ENCODE peak calls at places on chromosomes 12 and 14, in nine cellular contexts. J, B, V, H, Y, E, F, G and U are unnamed samples.

GRCh38 chr12:54988402-54989054 is 4.0 kb upstream of the TESPA1 start:
- DNase-seq in J (no peak), B (peak; percentile 71), V (no peak), H (no peak), Y (no peak), E (peak; percentile 43), F (peak; percentile 80), G (no peak), U (no peak)

GRCh38 chr14:21891921-21892320 is 218.3 kb upstream of the OR4E1 start:
- DNase-seq in J (no peak), B (no peak), V (no peak), H (no peak), Y (no peak), E (no peak), F (no peak), G (no peak), U (no peak)

GRCh38 chr14:103696027-103696402 is 19.2 kb downstream of the XRCC3 start:
- DNase-seq in J (no peak), B (no peak), V (no peak), H (no peak), Y (no peak), E (no peak), F (no peak), G (no peak), U (no peak)

GRCh38 chr12:34388636-34389377 is 366.5 kb downstream of the ALG10 start:
- DNase-seq in J (no peak), B (no peak), V (no peak), H (no peak), Y (no peak), E (no peak), F (no peak), G (no peak), U (no peak)

GRCh38 chr14:64971890-64972785 is at the start of gene RAB15:
- DNase-seq in J (peak; percentile 34), B (peak; percentile 48), V (peak; percentile 73), H (no peak), Y (no peak), E (no peak), F (no peak), G (no peak), U (no peak)

GRCh38 chr14:20907214-20907613 is 16.0 kb downstream of the RNASE3 start:
- DNase-seq in J (no peak), B (no peak), V (no peak), H (no peak), Y (no peak), E (no peak), F (no peak), G (no peak), U (no peak)

GRCh38 chr12:18068355-18068754 is 21.6 kb downstream of the RERGL start:
- DNase-seq in J (no peak), B (no peak), V (no peak), H (no peak), Y (no peak), E (no peak), F (no peak), G (no peak), U (no peak)

GRCh38 chr12:89947437-89948265 is 239.0 kb upstream of the ATP2B1 start:
- DNase-seq in J (peak; percentile 60), B (no peak), V (peak; percentile 58), H (peak; percentile 75), Y (peak; percentile 78), E (no peak), F (no peak), G (no peak), U (peak; percentile 68)

GRCh38 chr14:96297000-96297399 is 41.0 kb downstream of the BDKRB1 start:
- DNase-seq in J (no peak), B (no peak), V (no peak), H (no peak), Y (no peak), E (no peak), F (no peak), G (no peak), U (no peak)

GRCh38 chr12:3529281-3529680 is 38.3 kb downstream of the PRMT8 start:
- DNase-seq in J (no peak), B (no peak), V (no peak), H (no peak), Y (no peak), E (no peak), F (no peak), G (no peak), U (no peak)

GRCh38 chr14:34297786-34298520 is 164.1 kb downstream of the SPTSSA start:
- DNase-seq in J (no peak), B (no peak), V (no peak), H (no peak), Y (no peak), E (no peak), F (no peak), G (no peak), U (no peak)

GRCh38 chr12:53996886-53997217 is 3.1 kb upstream of the HOXC9 start:
- DNase-seq in J (no peak), B (no peak), V (no peak), H (no peak), Y (no peak), E (no peak), F (no peak), G (no peak), U (no peak)

GRCh38 chr12:59173696-59174095 is 253.4 kb upstream of the LRIG3 start:
- DNase-seq in J (no peak), B (no peak), V (no peak), H (no peak), Y (no peak), E (no peak), F (no peak), G (no peak), U (no peak)

GRCh38 chr12:69610126-69610525 is 581 bp downstream of the LRRC10 start:
- DNase-seq in J (no peak), B (no peak), V (no peak), H (no peak), Y (no peak), E (no peak), F (no peak), G (no peak), U (no peak)

GRCh38 chr12:109537136-109537535 is 36.2 kb downstream of the MMAB start:
- DNase-seq in J (no peak), B (no peak), V (no peak), H (no peak), Y (no peak), E (no peak), F (no peak), G (no peak), U (no peak)
- H3K27ac ChIP-seq in J (no peak overlapping the region), B (no peak overlapping the region), V (no peak overlapping the region), H (no peak overlapping the region), Y (no peak overlapping the region), E (no peak overlapping the region), F (no peak overlapping the region), G (no peak overlapping the region), U (no peak overlapping the region)

DNA sequence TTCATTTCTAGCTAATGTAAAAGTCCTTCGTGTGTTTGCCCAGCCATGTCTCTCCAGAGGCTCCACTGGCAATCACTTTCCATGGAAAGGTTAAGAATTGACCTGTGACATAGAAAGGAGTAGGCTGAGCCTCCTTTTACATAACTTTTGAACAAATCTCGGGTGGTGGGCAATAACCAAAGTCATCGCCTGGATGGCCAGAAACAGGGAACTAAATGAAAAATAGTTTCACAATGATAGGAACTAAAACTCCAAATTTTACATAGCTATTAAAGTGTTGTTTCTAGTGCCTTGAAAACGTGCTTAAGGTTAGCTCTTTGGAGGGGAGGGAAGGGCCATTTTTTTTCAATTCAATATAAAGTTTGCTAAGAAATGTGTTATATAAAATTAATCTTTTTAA is 6.5 kb downstream of the BHLHE41 start:
- DNase-seq in J (no peak), B (no peak), V (no peak), H (no peak), Y (no peak), E (no peak), F (no peak), G (no peak), U (no peak)
- H3K27ac ChIP-seq in J (no peak overlapping the region), B (peak overlapping the region; percentile 3), V (no peak overlapping the region), H (no peak overlapping the region), Y (no peak overlapping the region), E (no peak overlapping the region), F (peak overlapping the region; percentile 83), G (no peak overlapping the region), U (no peak overlapping the region)

GRCh38 chr12:124529595-124530276 is 37.7 kb downstream of the NCOR2 start:
- DNase-seq in J (no peak), B (no peak), V (no peak), H (no peak), Y (no peak), E (no peak), F (no peak), G (no peak), U (no peak)

GRCh38 chr12:124531281-124531745 is 36.1 kb downstream of the NCOR2 start:
- DNase-seq in J (no peak), B (no peak), V (no peak), H (no peak), Y (no peak), E (no peak), F (no peak), G (no peak), U (no peak)

GRCh38 chr12:124531906-124532305 is 35.5 kb downstream of the NCOR2 start:
- DNase-seq in J (no peak), B (no peak), V (no peak), H (no peak), Y (no peak), E (no peak), F (no peak), G (no peak), U (no peak)

GRCh38 chr12:124532331-124532750 is 35.1 kb downstream of the NCOR2 start:
- DNase-seq in J (no peak), B (no peak), V (no peak), H (no peak), Y (no peak), E (no peak), F (no peak), G (no peak), U (no peak)

DNA sequence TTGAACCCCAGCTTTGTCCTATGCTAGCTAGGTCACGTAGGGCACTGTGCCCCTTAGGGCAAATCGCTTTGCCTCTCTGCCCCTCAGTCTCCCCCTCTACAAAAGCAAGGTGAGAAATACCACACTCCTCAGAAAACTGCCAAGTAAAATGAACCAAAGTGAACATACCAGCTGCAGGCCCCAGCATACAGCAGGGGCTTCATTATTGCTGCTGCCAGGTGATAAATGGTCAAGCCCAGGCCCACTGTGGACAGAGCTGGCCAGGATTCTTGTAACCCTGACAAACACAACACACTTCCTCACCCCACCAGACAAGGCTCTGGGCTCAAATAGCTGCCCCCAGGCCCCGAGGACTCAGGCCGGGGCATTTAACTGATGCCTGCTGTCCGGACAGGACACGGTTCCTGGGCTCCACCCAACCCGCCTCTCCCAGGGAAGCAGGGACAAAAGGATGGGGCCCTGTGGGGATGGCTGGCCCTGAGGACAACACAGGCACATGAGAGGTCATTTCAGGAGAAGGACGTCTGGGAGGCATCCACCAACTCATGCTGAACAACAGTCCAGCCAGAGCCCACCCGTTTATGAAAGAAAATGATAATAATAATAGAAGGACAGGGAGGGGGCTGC is 36.7 kb downstream of the NCOR2 start:
- DNase-seq in J (no peak), B (no peak), V (no peak), H (no peak), Y (no peak), E (no peak), F (no peak), G (no peak), U (no peak)
- H3K27ac ChIP-seq in J (no peak overlapping the region), B (peak overlapping the region; percentile 41), V (peak overlapping the region; percentile 88), H (no peak overlapping the region), Y (no peak overlapping the region), E (no peak overlapping the region), F (no peak overlapping the region), G (peak overlapping the region; percentile 60), U (no peak overlapping the region)

DNA sequence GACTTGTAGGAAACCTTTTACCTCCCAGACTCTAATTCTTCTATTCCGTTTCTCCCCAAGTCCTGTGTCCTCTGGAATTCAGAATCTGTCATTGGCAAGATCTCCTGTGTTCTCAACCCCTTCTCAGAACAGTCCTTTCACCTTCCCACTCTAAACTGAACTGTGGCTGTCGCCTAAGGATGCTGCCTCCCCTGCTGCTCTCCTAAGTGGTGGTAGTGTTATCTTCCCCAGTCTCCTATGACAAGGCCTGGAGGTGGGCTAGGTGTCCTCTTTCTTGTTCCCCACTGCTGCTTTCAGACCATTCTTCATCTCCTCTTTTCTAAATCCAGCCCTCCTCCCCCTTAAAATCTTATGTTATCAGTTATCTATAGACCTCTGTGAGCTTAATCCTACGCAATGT is 397.4 kb downstream of the RAD51B start:
- DNase-seq in J (no peak), B (no peak), V (peak; percentile 63), H (no peak), Y (no peak), E (no peak), F (no peak), G (no peak), U (no peak)
- H3K27ac ChIP-seq in J (peak overlapping the region; percentile 61), B (peak overlapping the region; percentile 54), V (no peak overlapping the region), H (no peak overlapping the region), Y (no peak overlapping the region), E (no peak overlapping the region), F (no peak overlapping the region), G (no peak overlapping the region), U (no peak overlapping the region)